ENCODE peak calls at places on chromosomes 6 and 20, in seven cellular contexts. L, M, A, Q, V, B and H are unnamed samples.
A peak's percentile ranks its signal among the peaks of the same experiment; 100 is the strongest.

GRCh38 chr6:42013134-42013516 is 37.2 kb upstream of the TAF8 start:
- DNase-seq in L (no peak), M (no peak), A (peak; percentile 72), Q (no peak), V (no peak), B (peak; percentile 53), H (no peak)

GRCh38 chr6:70413829-70414494 is 654 bp downstream of the FAM135A start:
- DNase-seq in L (peak; percentile 43), M (peak; percentile 9), A (no peak), Q (peak; percentile 82), V (peak; percentile 21), B (peak; percentile 42), H (peak; percentile 22)

GRCh38 chr20:49028684-49029083 is 17.4 kb upstream of the CSE1L start:
- DNase-seq in L (peak; percentile 53), M (peak; percentile 31), A (peak; percentile 13), Q (peak; percentile 51), V (no peak), B (peak; percentile 79), H (no peak)

GRCh38 chr6:81026041-81026553 is 726.4 kb downstream of the TENT5A start:
- DNase-seq in L (no peak), M (no peak), A (no peak), Q (no peak), V (no peak), B (no peak), H (no peak)

GRCh38 chr6:119174085-119174445 is 95.6 kb upstream of the FAM184A start:
- DNase-seq in L (no peak), M (no peak), A (no peak), Q (no peak), V (no peak), B (no peak), H (no peak)

GRCh38 chr20:59047938-59048680 is 5.5 kb upstream of the PRELID3B start:
- DNase-seq in L (no peak), M (peak; percentile 35), A (peak; percentile 61), Q (no peak), V (no peak), B (peak; percentile 85), H (no peak)

GRCh38 chr6:113047148-113047547 is 700.0 kb downstream of the RFPL4B start:
- DNase-seq in L (no peak), M (no peak), A (peak; percentile 85), Q (no peak), V (no peak), B (peak; percentile 59), H (no peak)

GRCh38 chr20:24692429-24693190 is 223.2 kb downstream of the SYNDIG1 start:
- DNase-seq in L (no peak), M (no peak), A (no peak), Q (no peak), V (no peak), B (no peak), H (peak; percentile 1)

GRCh38 chr6:20978176-20978614 is 443.9 kb downstream of the CDKAL1 start:
- DNase-seq in L (no peak), M (no peak), A (peak; percentile 63), Q (no peak), V (no peak), B (peak; percentile 83), H (no peak)

GRCh38 chr6:79146426-79146825 is 68.4 kb upstream of the PHIP start:
- DNase-seq in L (no peak), M (no peak), A (no peak), Q (no peak), V (no peak), B (no peak), H (no peak)

GRCh38 chr6:1271071-1271763 is 40.7 kb upstream of the FOXQ1 start:
- DNase-seq in L (no peak), M (no peak), A (no peak), Q (no peak), V (no peak), B (no peak), H (no peak)

GRCh38 chr6:49898904-49899566 is 32.7 kb upstream of the CRISP1 start:
- DNase-seq in L (no peak), M (no peak), A (no peak), Q (no peak), V (no peak), B (no peak), H (no peak)

GRCh38 chr20:48877299-48877698 is 44.2 kb upstream of the ARFGEF2 start:
- DNase-seq in L (peak; percentile 45), M (no peak), A (no peak), Q (no peak), V (no peak), B (peak; percentile 63), H (peak; percentile 35)

GRCh38 chr6:17269840-17270239 is 11.3 kb upstream of the RBM24 start:
- DNase-seq in L (no peak), M (no peak), A (peak; percentile 85), Q (no peak), V (no peak), B (peak; percentile 48), H (no peak)

GRCh38 chr6:89581669-89582068 is 56.9 kb downstream of the LYRM2 start:
- DNase-seq in L (no peak), M (no peak), A (no peak), Q (no peak), V (no peak), B (no peak), H (no peak)

GRCh38 chr20:32510601-32511357 is 74.4 kb downstream of the NOL4L start:
- DNase-seq in L (no peak), M (no peak), A (no peak), Q (no peak), V (no peak), B (no peak), H (peak; percentile 41)

GRCh38 chr20:46230811-46231282 is 77.5 kb downstream of the CDH22 start:
- DNase-seq in L (peak; percentile 85), M (no peak), A (peak; percentile 15), Q (peak; percentile 71), V (peak; percentile 21), B (peak; percentile 45), H (peak; percentile 63)

GRCh38 chr20:2151805-2152727 is 50.4 kb downstream of the STK35 start:
- DNase-seq in L (no peak), M (no peak), A (peak; percentile 66), Q (no peak), V (no peak), B (peak; percentile 88), H (no peak)

GRCh38 chr6:32194388-32194787 is 1.9 kb upstream of the GPSM3 start:
- DNase-seq in L (no peak), M (no peak), A (no peak), Q (no peak), V (no peak), B (no peak), H (no peak)
- H3K4me2 ChIP-seq in L (peak overlapping the region; percentile 75), M (peak overlapping the region; percentile 91), A (peak overlapping the region; percentile 90), Q (peak overlapping the region; percentile 100), V (peak overlapping the region; percentile 89), B (peak overlapping the region; percentile 95), H (peak overlapping the region; percentile 80)

GRCh38 chr20:34968020-34968775 is 12.5 kb downstream of the MYH7B start:
- DNase-seq in L (no peak), M (no peak), A (no peak), Q (no peak), V (no peak), B (no peak), H (no peak)

GRCh38 chr20:34970193-34971037 is 14.7 kb downstream of the MYH7B start:
- DNase-seq in L (no peak), M (no peak), A (no peak), Q (no peak), V (no peak), B (no peak), H (no peak)

GRCh38 chr20:34967421-34967820 is 11.8 kb downstream of the MYH7B start:
- DNase-seq in L (no peak), M (no peak), A (no peak), Q (no peak), V (no peak), B (no peak), H (no peak)

GRCh38 chr20:34965051-34965450 is 9.4 kb downstream of the MYH7B start:
- DNase-seq in L (no peak), M (no peak), A (no peak), Q (no peak), V (no peak), B (no peak), H (no peak)

GRCh38 chr20:34964486-34964885 is 8.8 kb downstream of the MYH7B start:
- DNase-seq in L (no peak), M (no peak), A (no peak), Q (no peak), V (no peak), B (no peak), H (no peak)
- H3K4me2 ChIP-seq in L (no peak overlapping the region), M (no peak overlapping the region), A (no peak overlapping the region), Q (no peak overlapping the region), V (no peak overlapping the region), B (no peak overlapping the region), H (no peak overlapping the region)

GRCh38 chr20:50416269-50416863 is 93.8 kb upstream of the PTPN1 start:
- DNase-seq in L (no peak), M (no peak), A (no peak), Q (no peak), V (no peak), B (no peak), H (no peak)

GRCh38 chr20:50415031-50415515 is 95.1 kb upstream of the PTPN1 start:
- DNase-seq in L (no peak), M (no peak), A (no peak), Q (no peak), V (no peak), B (no peak), H (no peak)

GRCh38 chr20:50416930-50417329 is 93.3 kb upstream of the PTPN1 start:
- DNase-seq in L (no peak), M (no peak), A (no peak), Q (no peak), V (no peak), B (no peak), H (no peak)

GRCh38 chr20:50417484-50418235 is 92.5 kb upstream of the PTPN1 start:
- DNase-seq in L (no peak), M (no peak), A (no peak), Q (no peak), V (no peak), B (no peak), H (no peak)

GRCh38 chr20:50415516-50416268 is 94.5 kb upstream of the PTPN1 start:
- DNase-seq in L (peak; percentile 46), M (peak; percentile 39), A (peak; percentile 87), Q (no peak), V (no peak), B (peak; percentile 94), H (no peak)
- H3K4me2 ChIP-seq in L (no peak overlapping the region), M (peak overlapping the region; percentile 81), A (peak overlapping the region; percentile 89), Q (no peak overlapping the region), V (no peak overlapping the region), B (peak overlapping the region; percentile 62), H (no peak overlapping the region)

GRCh38 chr6:150271172-150271500 is 97.7 kb upstream of the IYD start:
- DNase-seq in L (no peak), M (no peak), A (no peak), Q (no peak), V (no peak), B (no peak), H (no peak)

GRCh38 chr6:150269857-150270223 is 99.0 kb upstream of the IYD start:
- DNase-seq in L (no peak), M (peak; percentile 46), A (peak; percentile 93), Q (no peak), V (no peak), B (peak; percentile 92), H (no peak)

GRCh38 chr6:150267686-150268561 is 100.9 kb upstream of the IYD start:
- DNase-seq in L (peak; percentile 10), M (no peak), A (peak; percentile 88), Q (no peak), V (no peak), B (peak; percentile 96), H (no peak)

GRCh38 chr6:150270330-150271052 is 98.3 kb upstream of the IYD start:
- DNase-seq in L (no peak), M (no peak), A (no peak), Q (no peak), V (no peak), B (no peak), H (no peak)

GRCh38 chr6:150269130-150269856 is 99.5 kb upstream of the IYD start:
- DNase-seq in L (no peak), M (no peak), A (no peak), Q (no peak), V (no peak), B (no peak), H (no peak)
- H3K4me2 ChIP-seq in L (no peak overlapping the region), M (peak overlapping the region; percentile 36), A (peak overlapping the region; percentile 48), Q (no peak overlapping the region), V (no peak overlapping the region), B (peak overlapping the region; percentile 25), H (no peak overlapping the region)